ENCODE peak calls at places on chromosomes 3 and 15, in five cellular contexts. U is neural progenitor cell, L is left kidney, D is mesenchymal stem cell, N is T-cell. A is an unnamed sample.

GRCh38 chr15:68637755-68638405 is 59.1 kb downstream of the CORO2B start:
- DNase-seq in N (no peak), L (peak), D (peak), U (no peak), A (no peak)

GRCh38 chr3:10556312-10556711 is 50.9 kb upstream of the ATP2B2 start:
- DNase-seq in U (no peak), N (no peak), D (no peak), L (no peak), A (no peak)

GRCh38 chr15:95025924-95026728 is 794.8 kb downstream of the MCTP2 start:
- DNase-seq in D (peak), U (peak), L (peak), N (no peak), A (peak)

GRCh38 chr3:53794597-53794996 is 51.6 kb downstream of the CHDH start:
- DNase-seq in D (no peak), L (no peak), N (no peak), U (no peak), A (peak)

GRCh38 chr3:100163787-100164186 is 49.5 kb upstream of the FILIP1L start:
- DNase-seq in N (no peak), D (no peak), U (no peak), L (no peak), A (no peak)

GRCh38 chr3:149480326-149481017 is 6.0 kb downstream of the TM4SF4 start:
- DNase-seq in L (peak), D (peak), U (peak), N (no peak), A (peak)

GRCh38 chr3:105553851-105554250 is 187.1 kb downstream of the ALCAM start:
- DNase-seq in D (no peak), N (no peak), U (no peak), L (no peak), A (no peak)

GRCh38 chr15:100780208-100780800 is 99.3 kb upstream of the ALDH1A3 start:
- DNase-seq in U (no peak), L (no peak), D (no peak), N (no peak), A (no peak)

GRCh38 chr3:190127207-190127606 is 6.5 kb upstream of the P3H2 start:
- DNase-seq in U (no peak), N (no peak), D (no peak), L (no peak), A (no peak)

GRCh38 chr3:184058029-184058428 is 5.2 kb downstream of the HTR3C start:
- DNase-seq in N (no peak), L (no peak), U (no peak), D (no peak), A (no peak)

GRCh38 chr3:56837196-56837955 is 35.6 kb upstream of the ARHGEF3 start:
- DNase-seq in U (peak), D (no peak), N (no peak), L (peak), A (no peak)

GRCh38 chr3:27380433-27381357 is 11.5 kb upstream of the NEK10 start:
- DNase-seq in L (no peak), N (no peak), U (no peak), D (no peak), A (no peak)

GRCh38 chr3:100076544-100077529 is 37.5 kb downstream of the FILIP1L start:
- DNase-seq in D (peak), N (no peak), L (peak), U (no peak), A (peak)

GRCh38 chr3:148184798-148185197 is 512.9 kb upstream of the AGTR1 start:
- DNase-seq in L (no peak), D (no peak), N (no peak), U (no peak), A (no peak)

GRCh38 chr15:35000511-35000910 is 12.4 kb upstream of the ZNF770 start:
- DNase-seq in U (no peak), D (peak), L (no peak), N (no peak), A (no peak)

GRCh38 chr3:59953104-59953503 is 903.3 kb upstream of the CFAP20DC start:
- DNase-seq in U (no peak), L (no peak), D (no peak), N (no peak), A (no peak)

GRCh38 chr15:22891426-22892210 is 53.2 kb downstream of the NIPA2 start:
- DNase-seq in L (no peak), N (no peak), U (no peak), D (no peak), A (no peak)

GRCh38 chr3:54563661-54564200 is 364.1 kb downstream of the LRTM1 start:
- DNase-seq in D (no peak), N (no peak), U (no peak), L (no peak), A (no peak)

GRCh38 chr15:48646364-48646763 is 855 bp upstream of the FBN1 start:
- DNase-seq in L (peak), N (no peak), U (no peak), D (no peak), A (no peak)

GRCh38 chr3:72155391-72156064 is 370.6 kb upstream of the PROK2 start:
- DNase-seq in N (no peak), L (peak), D (peak), U (no peak), A (no peak)

GRCh38 chr3:182490601-182491485 is 302.5 kb upstream of the ATP11B start:
- DNase-seq in D (peak), U (peak), L (peak), N (no peak), A (peak)

GRCh38 chr3:51794202-51794601 is 15.2 kb upstream of the IQCF6 start:
- DNase-seq in N (no peak), L (peak), U (peak), D (no peak), A (peak)

GRCh38 chr15:100311829-100312228 is 29.9 kb downstream of the ADAMTS17 start:
- DNase-seq in U (no peak), D (no peak), N (no peak), L (no peak), A (no peak)

GRCh38 chr15:51089699-51090098 is 5.0 kb downstream of the TNFAIP8L3 start:
- DNase-seq in D (no peak), U (no peak), L (no peak), N (no peak), A (no peak)

GRCh38 chr3:157502916-157503620 is at the start of gene VEPH1:
- DNase-seq in U (peak), D (peak), N (no peak), L (peak), A (peak)

A was measured in mesendoderm.